ENCODE peak calls at places on chromosomes 13 and 19, in ten cellular contexts. V is adrenal gland, R is LoVo, E is astrocyte of the hippocampus, U is GM23338, J is GM04504, D is AG08395, X is Peyer's patch, Y is NCI-H2081, T is islet precursor cell. P is an unnamed sample.

GRCh38 chr19:35715355-35715809 is 2.4 kb upstream of the KMT2B start:
- DNase-seq in V (peak), R (no peak), E (no peak), U (no peak), J (no peak), D (no peak), X (no peak), Y (no peak), T (no peak), P (no peak)

GRCh38 chr19:3610745-3611717 is 4.4 kb upstream of the TBXA2R start:
- DNase-seq in V (no peak), R (no peak), E (no peak), U (no peak), J (no peak), D (no peak), X (no peak), Y (no peak), T (no peak), P (no peak)

GRCh38 chr13:102369303-102369702 is 32.5 kb downstream of the FGF14 start:
- DNase-seq in V (no peak), R (no peak), E (no peak), U (no peak), J (no peak), D (no peak), X (no peak), Y (peak), T (peak), P (no peak)

GRCh38 chr13:30645629-30646028 is 27.9 kb downstream of the USPL1 start:
- DNase-seq in V (no peak), R (no peak), E (no peak), U (no peak), J (no peak), D (no peak), X (no peak), Y (no peak), T (no peak), P (no peak)

GRCh38 chr19:14440049-14440448 is 6.9 kb downstream of the PKN1 start:
- DNase-seq in V (peak), R (no peak), E (no peak), U (peak), J (no peak), D (no peak), X (peak), Y (no peak), T (no peak), P (peak)

GRCh38 chr19:33699754-33700407 is 78.1 kb downstream of the CHST8 start:
- DNase-seq in V (no peak), R (no peak), E (no peak), U (no peak), J (no peak), D (no peak), X (no peak), Y (no peak), T (no peak), P (no peak)

GRCh38 chr19:5615756-5616327 is 6.7 kb downstream of the SAFB2 start:
- DNase-seq in V (no peak), R (no peak), E (peak), U (no peak), J (no peak), D (no peak), X (no peak), Y (no peak), T (no peak), P (no peak)

GRCh38 chr13:92694047-92694446 is 532.6 kb upstream of the GPC6 start:
- DNase-seq in V (no peak), R (no peak), E (no peak), U (no peak), J (no peak), D (no peak), X (no peak), Y (no peak), T (no peak), P (no peak)

GRCh38 chr19:17873661-17874422 is 2.1 kb downstream of the SLC5A5 start:
- DNase-seq in V (no peak), R (no peak), E (peak), U (peak), J (no peak), D (peak), X (peak), Y (peak), T (peak), P (no peak)

GRCh38 chr19:31261019-31261595 is 88.1 kb downstream of the TSHZ3 start:
- DNase-seq in V (no peak), R (no peak), E (no peak), U (no peak), J (no peak), D (no peak), X (peak), Y (no peak), T (peak), P (no peak)

GRCh38 chr13:109569938-109570711 is 216.3 kb downstream of the IRS2 start:
- DNase-seq in V (no peak), R (no peak), E (no peak), U (no peak), J (no peak), D (no peak), X (no peak), Y (no peak), T (no peak), P (no peak)

GRCh38 chr13:76965759-76966421 is 17.6 kb downstream of the ACOD1 start:
- DNase-seq in V (peak), R (no peak), E (peak), U (no peak), J (peak), D (peak), X (no peak), Y (no peak), T (peak), P (no peak)

GRCh38 chr13:36163809-36164308 is 32.7 kb upstream of the DCLK1 start:
- DNase-seq in V (peak), R (no peak), E (peak), U (peak), J (no peak), D (no peak), X (no peak), Y (peak), T (no peak), P (no peak)